ENCODE peak calls at places on chromosomes 6 and 20, in four cellular contexts. Y, H, E and V are unnamed samples.

GRCh38 chr6:127300411-127300810 is 33.7 kb downstream of the RNF146 start:
- DNase-seq in E (no peak), H (no peak), Y (no peak), V (peak)

GRCh38 chr6:3271756-3272155 is 13.0 kb downstream of the PSMG4 start:
- DNase-seq in Y (no peak), E (no peak), H (no peak), V (no peak)

GRCh38 chr6:125918681-125919566 is 37.6 kb upstream of the HINT3 start:
- DNase-seq in E (peak), Y (no peak), H (peak), V (peak)

GRCh38 chr20:14950633-14951032 is 613.2 kb upstream of the FLRT3 start:
- DNase-seq in H (no peak), E (no peak), Y (no peak), V (no peak)

GRCh38 chr6:41689171-41690008 is 46.0 kb downstream of the TFEB start:
- DNase-seq in H (no peak), E (no peak), Y (peak), V (no peak)

GRCh38 chr20:46682063-46682821 is 7.0 kb downstream of the TP53RK start:
- DNase-seq in E (no peak), H (no peak), Y (no peak), V (no peak)

GRCh38 chr20:35192071-35192872 is 20.4 kb downstream of the PROCR start:
- DNase-seq in Y (no peak), E (peak), H (no peak), V (no peak)

GRCh38 chr20:60065741-60066437 is 107.7 kb downstream of the CDH26 start:
- DNase-seq in H (no peak), E (no peak), Y (no peak), V (no peak)

GRCh38 chr20:8076505-8077498 is 55.3 kb upstream of the PLCB1 start:
- DNase-seq in E (no peak), Y (no peak), H (no peak), V (no peak)

GRCh38 chr6:146470091-146470770 is 73.4 kb upstream of the RAB32 start:
- DNase-seq in H (no peak), E (no peak), Y (no peak), V (no peak)

GRCh38 chr6:48307583-48307982 is 196.6 kb upstream of the PTCHD4 start:
- DNase-seq in E (no peak), H (no peak), Y (no peak), V (no peak)

GRCh38 chr20:62508641-62509051 is 32.9 kb upstream of the GATA5 start:
- DNase-seq in E (peak), Y (no peak), H (no peak), V (no peak)

GRCh38 chr20:25197173-25197869 is 1.8 kb downstream of the ENTPD6 start:
- DNase-seq in H (no peak), E (peak), Y (no peak), V (no peak)

GRCh38 chr6:14658909-14659561 is 541.5 kb downstream of the CD83 start:
- DNase-seq in E (no peak), H (no peak), Y (peak), V (no peak)

GRCh38 chr20:48523191-48523757 is 304.5 kb downstream of the PREX1 start:
- DNase-seq in E (peak), Y (no peak), H (peak), V (peak)

GRCh38 chr20:59016795-59017492 is 2.3 kb upstream of the TUBB1 start:
- DNase-seq in E (no peak), H (peak), Y (no peak), V (no peak)

GRCh38 chr6:26493258-26493657 is 6.8 kb upstream of the BTN1A1 start:
- DNase-seq in Y (no peak), H (no peak), E (peak), V (no peak)

GRCh38 chr6:127737768-127738167 is 160.8 kb downstream of the C6orf58 start:
- DNase-seq in Y (no peak), H (no peak), E (peak), V (no peak)

GRCh38 chr6:39520943-39521342 is 198.4 kb upstream of the KCNK16 start:
- DNase-seq in H (no peak), E (no peak), Y (no peak), V (no peak)